ENCODE peak calls at places on chromosomes 6 and 20, in six cellular contexts. One of them, this sample, is unnamed.

GRCh38 chr6:168597471-168597875 is 156.5 kb downstream of the SMOC2 start:
- DNase-seq in CD8-positive, alpha-beta memory T cell: no peak
- DNase-seq in CD4-positive, alpha-beta T cell: no peak
- DNase-seq in stimulated activated CD8-positive, alpha-beta memory T cell treated with anti-CD3 and anti-CD28 coated beads, Interleukin-2, amount 100 ng/mL, for 1 hour: no peak
- DNase-seq in stimulated activated CD4-positive, alpha-beta T cell treated with anti-CD3 and anti-CD28 coated beads, Interleukin-1b, Interleukin-23, amount 100 ng/mL, for 24 hours: no peak
- DNase-seq in cardiac septum: no peak
- DNase-seq in this sample: no peak

GRCh38 chr6:139568956-139569538 is 194.6 kb upstream of the CITED2 start:
- DNase-seq in CD8-positive, alpha-beta memory T cell: no peak
- DNase-seq in CD4-positive, alpha-beta T cell: no peak
- DNase-seq in stimulated activated CD8-positive, alpha-beta memory T cell treated with anti-CD3 and anti-CD28 coated beads, Interleukin-2, amount 100 ng/mL, for 1 hour: no peak
- DNase-seq in stimulated activated CD4-positive, alpha-beta T cell treated with anti-CD3 and anti-CD28 coated beads, Interleukin-1b, Interleukin-23, amount 100 ng/mL, for 24 hours: no peak
- DNase-seq in cardiac septum: no peak
- DNase-seq in this sample: peak

GRCh38 chr6:158332237-158332636 is 20.0 kb downstream of the TULP4 start:
- DNase-seq in CD8-positive, alpha-beta memory T cell: no peak
- DNase-seq in CD4-positive, alpha-beta T cell: no peak
- DNase-seq in stimulated activated CD8-positive, alpha-beta memory T cell treated with anti-CD3 and anti-CD28 coated beads, Interleukin-2, amount 100 ng/mL, for 1 hour: no peak
- DNase-seq in stimulated activated CD4-positive, alpha-beta T cell treated with anti-CD3 and anti-CD28 coated beads, Interleukin-1b, Interleukin-23, amount 100 ng/mL, for 24 hours: no peak
- DNase-seq in cardiac septum: no peak
- DNase-seq in this sample: no peak

GRCh38 chr20:41331731-41332130 is 8.9 kb upstream of the LPIN3 start:
- DNase-seq in CD8-positive, alpha-beta memory T cell: no peak
- DNase-seq in CD4-positive, alpha-beta T cell: no peak
- DNase-seq in stimulated activated CD8-positive, alpha-beta memory T cell treated with anti-CD3 and anti-CD28 coated beads, Interleukin-2, amount 100 ng/mL, for 1 hour: no peak
- DNase-seq in stimulated activated CD4-positive, alpha-beta T cell treated with anti-CD3 and anti-CD28 coated beads, Interleukin-1b, Interleukin-23, amount 100 ng/mL, for 24 hours: no peak
- DNase-seq in cardiac septum: no peak
- DNase-seq in this sample: no peak

GRCh38 chr6:170421921-170422320 is 115.4 kb downstream of the FAM120B start:
- DNase-seq in CD8-positive, alpha-beta memory T cell: no peak
- DNase-seq in CD4-positive, alpha-beta T cell: no peak
- DNase-seq in stimulated activated CD8-positive, alpha-beta memory T cell treated with anti-CD3 and anti-CD28 coated beads, Interleukin-2, amount 100 ng/mL, for 1 hour: no peak
- DNase-seq in stimulated activated CD4-positive, alpha-beta T cell treated with anti-CD3 and anti-CD28 coated beads, Interleukin-1b, Interleukin-23, amount 100 ng/mL, for 24 hours: no peak
- DNase-seq in cardiac septum: no peak
- DNase-seq in this sample: no peak

GRCh38 chr6:44100088-44100550 is 27.1 kb downstream of the MRPL14 start:
- DNase-seq in CD8-positive, alpha-beta memory T cell: no peak
- DNase-seq in CD4-positive, alpha-beta T cell: no peak
- DNase-seq in stimulated activated CD8-positive, alpha-beta memory T cell treated with anti-CD3 and anti-CD28 coated beads, Interleukin-2, amount 100 ng/mL, for 1 hour: no peak
- DNase-seq in stimulated activated CD4-positive, alpha-beta T cell treated with anti-CD3 and anti-CD28 coated beads, Interleukin-1b, Interleukin-23, amount 100 ng/mL, for 24 hours: no peak
- DNase-seq in cardiac septum: no peak
- DNase-seq in this sample: peak

GRCh38 chr6:106574729-106575458 is 54.4 kb downstream of the RTN4IP1 start:
- DNase-seq in CD8-positive, alpha-beta memory T cell: no peak
- DNase-seq in CD4-positive, alpha-beta T cell: no peak
- DNase-seq in stimulated activated CD8-positive, alpha-beta memory T cell treated with anti-CD3 and anti-CD28 coated beads, Interleukin-2, amount 100 ng/mL, for 1 hour: no peak
- DNase-seq in stimulated activated CD4-positive, alpha-beta T cell treated with anti-CD3 and anti-CD28 coated beads, Interleukin-1b, Interleukin-23, amount 100 ng/mL, for 24 hours: no peak
- DNase-seq in cardiac septum: no peak
- DNase-seq in this sample: peak

GRCh38 chr6:30759575-30760239 is 15.4 kb upstream of the IER3 start:
- DNase-seq in CD8-positive, alpha-beta memory T cell: no peak
- DNase-seq in CD4-positive, alpha-beta T cell: no peak
- DNase-seq in stimulated activated CD8-positive, alpha-beta memory T cell treated with anti-CD3 and anti-CD28 coated beads, Interleukin-2, amount 100 ng/mL, for 1 hour: no peak
- DNase-seq in stimulated activated CD4-positive, alpha-beta T cell treated with anti-CD3 and anti-CD28 coated beads, Interleukin-1b, Interleukin-23, amount 100 ng/mL, for 24 hours: no peak
- DNase-seq in cardiac septum: no peak
- DNase-seq in this sample: peak

GRCh38 chr20:19817017-19817416 is 59.0 kb downstream of the RIN2 start:
- DNase-seq in CD8-positive, alpha-beta memory T cell: no peak
- DNase-seq in CD4-positive, alpha-beta T cell: no peak
- DNase-seq in stimulated activated CD8-positive, alpha-beta memory T cell treated with anti-CD3 and anti-CD28 coated beads, Interleukin-2, amount 100 ng/mL, for 1 hour: no peak
- DNase-seq in stimulated activated CD4-positive, alpha-beta T cell treated with anti-CD3 and anti-CD28 coated beads, Interleukin-1b, Interleukin-23, amount 100 ng/mL, for 24 hours: no peak
- DNase-seq in cardiac septum: no peak
- DNase-seq in this sample: peak

GRCh38 chr6:34102099-34102656 is 43.7 kb downstream of the GRM4 start:
- DNase-seq in CD8-positive, alpha-beta memory T cell: no peak
- DNase-seq in CD4-positive, alpha-beta T cell: no peak
- DNase-seq in stimulated activated CD8-positive, alpha-beta memory T cell treated with anti-CD3 and anti-CD28 coated beads, Interleukin-2, amount 100 ng/mL, for 1 hour: no peak
- DNase-seq in stimulated activated CD4-positive, alpha-beta T cell treated with anti-CD3 and anti-CD28 coated beads, Interleukin-1b, Interleukin-23, amount 100 ng/mL, for 24 hours: no peak
- DNase-seq in cardiac septum: no peak
- DNase-seq in this sample: no peak

GRCh38 chr6:75381878-75382633 is 97.5 kb upstream of the TMEM30A start:
- DNase-seq in CD8-positive, alpha-beta memory T cell: no peak
- DNase-seq in CD4-positive, alpha-beta T cell: no peak
- DNase-seq in stimulated activated CD8-positive, alpha-beta memory T cell treated with anti-CD3 and anti-CD28 coated beads, Interleukin-2, amount 100 ng/mL, for 1 hour: no peak
- DNase-seq in stimulated activated CD4-positive, alpha-beta T cell treated with anti-CD3 and anti-CD28 coated beads, Interleukin-1b, Interleukin-23, amount 100 ng/mL, for 24 hours: no peak
- DNase-seq in cardiac septum: no peak
- DNase-seq in this sample: peak

This sample was measured in astrocyte of the spinal cord.